ENCODE peak calls at places on chromosomes 1 and 21, in four cellular contexts. One of them, this sample, is unnamed.

GRCh38 chr1:225750420-225750819 is 27.2 kb upstream of the SRP9 start:
- DNase-seq in lower lobe of right lung: no peak
- DNase-seq in colonic mucosa: no peak
- DNase-seq in right lobe of liver: no peak
- DNase-seq in this sample: no peak

GRCh38 chr1:165492845-165493244 is 47.9 kb upstream of the RXRG start:
- DNase-seq in lower lobe of right lung: no peak
- DNase-seq in colonic mucosa: no peak
- DNase-seq in right lobe of liver: no peak
- DNase-seq in this sample: no peak

GRCh38 chr1:89930579-89930978 is 64.3 kb upstream of the ZNF326 start:
- DNase-seq in lower lobe of right lung: no peak
- DNase-seq in colonic mucosa: no peak
- DNase-seq in right lobe of liver: no peak
- DNase-seq in this sample: no peak

GRCh38 chr21:17779486-17779885 is 39.7 kb downstream of the C21orf91 start:
- DNase-seq in lower lobe of right lung: no peak
- DNase-seq in colonic mucosa: no peak
- DNase-seq in right lobe of liver: no peak
- DNase-seq in this sample: no peak

GRCh38 chr1:56915960-56916359 is 49.9 kb downstream of the C8B start:
- DNase-seq in lower lobe of right lung: peak
- DNase-seq in colonic mucosa: no peak
- DNase-seq in right lobe of liver: peak
- DNase-seq in this sample: no peak

GRCh38 chr1:31244326-31244725 is 4.6 kb upstream of the NKAIN1 start:
- DNase-seq in lower lobe of right lung: no peak
- DNase-seq in colonic mucosa: no peak
- DNase-seq in right lobe of liver: no peak
- DNase-seq in this sample: no peak

GRCh38 chr1:202888204-202888506 is 794 bp downstream of the RABIF start:
- DNase-seq in lower lobe of right lung: no peak
- DNase-seq in colonic mucosa: no peak
- DNase-seq in right lobe of liver: no peak
- DNase-seq in this sample: no peak

GRCh38 chr1:226223786-226224244 is 351 bp downstream of the MIXL1 start:
- DNase-seq in lower lobe of right lung: no peak
- DNase-seq in colonic mucosa: peak
- DNase-seq in right lobe of liver: no peak
- DNase-seq in this sample: peak

GRCh38 chr1:213659580-213660547 is 327.9 kb upstream of the PROX1 start:
- DNase-seq in lower lobe of right lung: no peak
- DNase-seq in colonic mucosa: no peak
- DNase-seq in right lobe of liver: no peak
- DNase-seq in this sample: no peak

GRCh38 chr1:182389619-182390047 is 2.0 kb downstream of the GLUL start:
- DNase-seq in lower lobe of right lung: peak
- DNase-seq in colonic mucosa: peak
- DNase-seq in right lobe of liver: no peak
- DNase-seq in this sample: no peak

GRCh38 chr21:17428484-17428869 is 84.4 kb upstream of the CXADR start:
- DNase-seq in lower lobe of right lung: no peak
- DNase-seq in colonic mucosa: no peak
- DNase-seq in right lobe of liver: no peak
- DNase-seq in this sample: no peak

GRCh38 chr1:92443893-92444292 is 42.8 kb downstream of the GFI1 start:
- DNase-seq in lower lobe of right lung: no peak
- DNase-seq in colonic mucosa: no peak
- DNase-seq in right lobe of liver: no peak
- DNase-seq in this sample: no peak

GRCh38 chr1:228697209-228698016 is 37.9 kb upstream of the RHOU start:
- DNase-seq in lower lobe of right lung: peak
- DNase-seq in colonic mucosa: peak
- DNase-seq in right lobe of liver: peak
- DNase-seq in this sample: no peak

GRCh38 chr1:248824701-248825100 is 1.0 kb downstream of the SH3BP5L start:
- DNase-seq in lower lobe of right lung: no peak
- DNase-seq in colonic mucosa: no peak
- DNase-seq in right lobe of liver: no peak
- DNase-seq in this sample: no peak

GRCh38 chr1:96634863-96635262 is 86.7 kb upstream of the PTBP2 start:
- DNase-seq in lower lobe of right lung: no peak
- DNase-seq in colonic mucosa: no peak
- DNase-seq in right lobe of liver: no peak
- DNase-seq in this sample: no peak

GRCh38 chr1:58902830-58903229 is 119.0 kb upstream of the JUN start:
- DNase-seq in lower lobe of right lung: no peak
- DNase-seq in colonic mucosa: no peak
- DNase-seq in right lobe of liver: no peak
- DNase-seq in this sample: no peak
- H3K4me3 ChIP-seq in lower lobe of right lung: peak
- H3K4me3 ChIP-seq in colonic mucosa: peak
- H3K4me3 ChIP-seq in right lobe of liver: peak
- H3K4me3 ChIP-seq in this sample: no peak

DNA sequence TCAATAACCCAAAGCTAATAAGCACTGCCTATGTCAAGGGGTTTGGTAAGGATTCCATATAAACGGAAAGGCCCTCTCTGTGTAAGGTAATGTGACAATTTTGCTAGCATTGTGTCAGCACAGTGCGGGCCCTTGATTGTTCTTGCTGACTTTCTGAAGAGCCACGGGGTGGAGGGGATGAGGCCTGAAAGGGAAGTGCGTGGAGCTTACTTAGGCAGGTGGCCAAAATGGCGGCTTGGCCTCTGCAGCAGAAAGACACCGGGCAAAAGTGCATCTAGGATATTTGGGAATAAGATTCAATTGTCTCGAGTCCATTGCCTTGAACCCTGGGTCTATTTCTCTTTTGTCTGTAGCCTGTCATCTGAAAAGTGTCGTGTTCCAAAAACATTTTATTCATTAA is 114.3 kb downstream of the TGFB2 start:
- DNase-seq in lower lobe of right lung: peak
- DNase-seq in colonic mucosa: no peak
- DNase-seq in right lobe of liver: no peak
- DNase-seq in this sample: no peak
- H3K4me3 ChIP-seq in lower lobe of right lung: no peak
- H3K4me3 ChIP-seq in colonic mucosa: no peak
- H3K4me3 ChIP-seq in right lobe of liver: no peak
- H3K4me3 ChIP-seq in this sample: no peak

GRCh38 chr1:37477198-37477931 is 3.0 kb downstream of the ZC3H12A start:
- DNase-seq in lower lobe of right lung: peak
- DNase-seq in colonic mucosa: peak
- DNase-seq in right lobe of liver: peak
- DNase-seq in this sample: peak
- H3K4me3 ChIP-seq in lower lobe of right lung: peak
- H3K4me3 ChIP-seq in colonic mucosa: peak
- H3K4me3 ChIP-seq in right lobe of liver: peak
- H3K4me3 ChIP-seq in this sample: no peak

DNA sequence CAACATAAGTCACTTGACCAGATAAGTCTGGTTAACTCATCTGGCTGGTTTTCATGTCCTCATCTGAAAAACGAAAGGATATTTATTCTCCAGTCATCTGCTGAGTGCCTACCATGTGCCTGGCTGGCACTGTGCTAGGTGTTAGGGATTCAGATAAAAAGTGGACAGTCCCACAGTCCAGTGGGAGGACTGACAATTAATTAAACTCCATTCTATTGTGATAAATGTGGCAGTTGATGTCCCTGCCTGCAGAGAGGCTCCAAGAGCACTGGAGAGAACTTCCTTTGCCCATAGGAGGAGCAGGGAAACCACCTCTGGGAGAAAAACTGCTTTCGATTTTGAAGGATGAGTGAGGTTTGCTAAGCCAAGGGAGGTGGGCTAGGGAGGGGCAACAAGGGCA is 5.4 kb downstream of the NUAK2 start:
- DNase-seq in lower lobe of right lung: no peak
- DNase-seq in colonic mucosa: no peak
- DNase-seq in right lobe of liver: no peak
- DNase-seq in this sample: no peak
- H3K4me3 ChIP-seq in lower lobe of right lung: no peak
- H3K4me3 ChIP-seq in colonic mucosa: no peak
- H3K4me3 ChIP-seq in right lobe of liver: no peak
- H3K4me3 ChIP-seq in this sample: no peak

GRCh38 chr1:184160942-184161698 is 109.6 kb downstream of the TSEN15 start:
- DNase-seq in lower lobe of right lung: no peak
- DNase-seq in colonic mucosa: no peak
- DNase-seq in right lobe of liver: no peak
- DNase-seq in this sample: no peak
- H3K4me3 ChIP-seq in lower lobe of right lung: no peak
- H3K4me3 ChIP-seq in colonic mucosa: no peak
- H3K4me3 ChIP-seq in right lobe of liver: no peak
- H3K4me3 ChIP-seq in this sample: no peak